ENCODE peak calls at places on chromosomes 13 and 19, in six cellular contexts. One of them, this sample, is unnamed.

GRCh38 chr13:43111887-43112400 is 88.6 kb downstream of the DNAJC15 start:
- DNase-seq in endothelial cell of umbilical vein: peak
- DNase-seq in K562: no peak
- DNase-seq in GM12878: no peak
- DNase-seq in A549: no peak
- DNase-seq in HepG2: no peak
- DNase-seq in this sample: no peak

GRCh38 chr13:36258831-36259230 is 38.8 kb downstream of the CCDC169 start:
- DNase-seq in HepG2: no peak
- DNase-seq in A549: no peak
- DNase-seq in endothelial cell of umbilical vein: no peak
- DNase-seq in GM12878: no peak
- DNase-seq in K562: no peak
- DNase-seq in this sample: no peak

GRCh38 chr19:4717191-4717965 is 6.3 kb downstream of the DPP9 start:
- DNase-seq in GM12878: no peak
- DNase-seq in HepG2: peak
- DNase-seq in endothelial cell of umbilical vein: peak
- DNase-seq in K562: no peak
- DNase-seq in A549: peak
- DNase-seq in this sample: no peak

GRCh38 chr19:5046339-5047039 is 77.6 kb downstream of the KDM4B start:
- DNase-seq in K562: no peak
- DNase-seq in A549: peak
- DNase-seq in endothelial cell of umbilical vein: no peak
- DNase-seq in GM12878: no peak
- DNase-seq in HepG2: peak
- DNase-seq in this sample: peak

GRCh38 chr19:39200066-39200817 is 3.5 kb downstream of the NCCRP1 start:
- DNase-seq in K562: no peak
- DNase-seq in HepG2: no peak
- DNase-seq in endothelial cell of umbilical vein: no peak
- DNase-seq in GM12878: no peak
- DNase-seq in A549: no peak
- DNase-seq in this sample: no peak

GRCh38 chr19:54041969-54042606 is 21.6 kb downstream of the VSTM1 start:
- DNase-seq in GM12878: no peak
- DNase-seq in HepG2: no peak
- DNase-seq in A549: no peak
- DNase-seq in endothelial cell of umbilical vein: no peak
- DNase-seq in K562: peak
- DNase-seq in this sample: no peak

GRCh38 chr19:3733549-3734309 is 25.5 kb downstream of the TJP3 start:
- DNase-seq in GM12878: no peak
- DNase-seq in K562: peak
- DNase-seq in HepG2: no peak
- DNase-seq in A549: no peak
- DNase-seq in endothelial cell of umbilical vein: no peak
- DNase-seq in this sample: peak

GRCh38 chr13:30735025-30735967 is at the start of gene ALOX5AP:
- DNase-seq in K562: no peak
- DNase-seq in endothelial cell of umbilical vein: no peak
- DNase-seq in HepG2: no peak
- DNase-seq in GM12878: peak
- DNase-seq in A549: no peak
- DNase-seq in this sample: peak

GRCh38 chr19:41409288-41409687 is 11.7 kb downstream of the BCKDHA start:
- DNase-seq in A549: peak
- DNase-seq in HepG2: peak
- DNase-seq in endothelial cell of umbilical vein: peak
- DNase-seq in GM12878: no peak
- DNase-seq in K562: peak
- DNase-seq in this sample: peak

GRCh38 chr19:7534531-7534980 is 961 bp upstream of the PNPLA6 start:
- DNase-seq in K562: peak
- DNase-seq in A549: peak
- DNase-seq in endothelial cell of umbilical vein: peak
- DNase-seq in HepG2: peak
- DNase-seq in GM12878: no peak
- DNase-seq in this sample: peak

GRCh38 chr19:45428385-45429231 is 4.9 kb upstream of the ERCC1 start:
- DNase-seq in GM12878: no peak
- DNase-seq in HepG2: no peak
- DNase-seq in endothelial cell of umbilical vein: peak
- DNase-seq in K562: peak
- DNase-seq in A549: no peak
- DNase-seq in this sample: peak

GRCh38 chr13:49086711-49087110 is 111.0 kb downstream of the FNDC3A start:
- DNase-seq in A549: no peak
- DNase-seq in GM12878: no peak
- DNase-seq in HepG2: no peak
- DNase-seq in endothelial cell of umbilical vein: peak
- DNase-seq in K562: no peak
- DNase-seq in this sample: no peak

GRCh38 chr13:110559429-110559943 is 2.0 kb downstream of the RAB20 start:
- DNase-seq in A549: no peak
- DNase-seq in K562: no peak
- DNase-seq in HepG2: no peak
- DNase-seq in GM12878: no peak
- DNase-seq in endothelial cell of umbilical vein: no peak
- DNase-seq in this sample: no peak

GRCh38 chr19:31348416-31349159 is 648 bp downstream of the TSHZ3 start:
- DNase-seq in HepG2: no peak
- DNase-seq in GM12878: no peak
- DNase-seq in endothelial cell of umbilical vein: peak
- DNase-seq in K562: no peak
- DNase-seq in A549: peak
- DNase-seq in this sample: no peak

GRCh38 chr13:48251616-48252081 is 18.6 kb downstream of the ITM2B start:
- DNase-seq in HepG2: no peak
- DNase-seq in K562: no peak
- DNase-seq in GM12878: no peak
- DNase-seq in endothelial cell of umbilical vein: no peak
- DNase-seq in A549: no peak
- DNase-seq in this sample: no peak

GRCh38 chr19:13094771-13095392 is 7.8 kb downstream of the LYL1 start:
- DNase-seq in HepG2: no peak
- DNase-seq in GM12878: no peak
- DNase-seq in A549: no peak
- DNase-seq in endothelial cell of umbilical vein: peak
- DNase-seq in K562: peak
- DNase-seq in this sample: peak

GRCh38 chr19:13096968-13097330 is 5.7 kb downstream of the LYL1 start:
- DNase-seq in K562: no peak
- DNase-seq in A549: no peak
- DNase-seq in endothelial cell of umbilical vein: no peak
- DNase-seq in GM12878: no peak
- DNase-seq in HepG2: no peak
- DNase-seq in this sample: peak

GRCh38 chr19:13095393-13095784 is 7.3 kb downstream of the LYL1 start:
- DNase-seq in HepG2: no peak
- DNase-seq in A549: no peak
- DNase-seq in endothelial cell of umbilical vein: no peak
- DNase-seq in GM12878: no peak
- DNase-seq in K562: no peak
- DNase-seq in this sample: peak

GRCh38 chr19:13097331-13098258 is 5.1 kb downstream of the LYL1 start:
- DNase-seq in HepG2: no peak
- DNase-seq in K562: peak
- DNase-seq in A549: no peak
- DNase-seq in GM12878: no peak
- DNase-seq in endothelial cell of umbilical vein: peak
- DNase-seq in this sample: peak

GRCh38 chr19:13095934-13096890 is 6.4 kb downstream of the LYL1 start:
- DNase-seq in K562: peak
- DNase-seq in GM12878: no peak
- DNase-seq in A549: peak
- DNase-seq in HepG2: peak
- DNase-seq in endothelial cell of umbilical vein: peak
- DNase-seq in this sample: peak
- H3K4me3 ChIP-seq in K562: peak
- H3K4me3 ChIP-seq in GM12878: no peak
- H3K4me3 ChIP-seq in A549: no peak
- H3K4me3 ChIP-seq in HepG2: peak
- H3K4me3 ChIP-seq in endothelial cell of umbilical vein: no peak
- H3K4me3 ChIP-seq in this sample: peak

GRCh38 chr19:13873776-13874515 is 3.0 kb upstream of the NANOS3 start:
- DNase-seq in GM12878: no peak
- DNase-seq in HepG2: no peak
- DNase-seq in K562: no peak
- DNase-seq in A549: no peak
- DNase-seq in endothelial cell of umbilical vein: no peak
- DNase-seq in this sample: no peak

GRCh38 chr19:13869324-13869723 is 7.6 kb upstream of the NANOS3 start:
- DNase-seq in K562: no peak
- DNase-seq in GM12878: no peak
- DNase-seq in endothelial cell of umbilical vein: no peak
- DNase-seq in HepG2: no peak
- DNase-seq in A549: no peak
- DNase-seq in this sample: no peak

GRCh38 chr19:13872339-13872694 is 4.6 kb upstream of the NANOS3 start:
- DNase-seq in endothelial cell of umbilical vein: no peak
- DNase-seq in A549: no peak
- DNase-seq in HepG2: no peak
- DNase-seq in GM12878: no peak
- DNase-seq in K562: no peak
- DNase-seq in this sample: no peak

GRCh38 chr19:13875824-13876223 is 1.1 kb upstream of the NANOS3 start:
- DNase-seq in HepG2: no peak
- DNase-seq in A549: no peak
- DNase-seq in K562: no peak
- DNase-seq in GM12878: no peak
- DNase-seq in endothelial cell of umbilical vein: no peak
- DNase-seq in this sample: no peak

DNA sequence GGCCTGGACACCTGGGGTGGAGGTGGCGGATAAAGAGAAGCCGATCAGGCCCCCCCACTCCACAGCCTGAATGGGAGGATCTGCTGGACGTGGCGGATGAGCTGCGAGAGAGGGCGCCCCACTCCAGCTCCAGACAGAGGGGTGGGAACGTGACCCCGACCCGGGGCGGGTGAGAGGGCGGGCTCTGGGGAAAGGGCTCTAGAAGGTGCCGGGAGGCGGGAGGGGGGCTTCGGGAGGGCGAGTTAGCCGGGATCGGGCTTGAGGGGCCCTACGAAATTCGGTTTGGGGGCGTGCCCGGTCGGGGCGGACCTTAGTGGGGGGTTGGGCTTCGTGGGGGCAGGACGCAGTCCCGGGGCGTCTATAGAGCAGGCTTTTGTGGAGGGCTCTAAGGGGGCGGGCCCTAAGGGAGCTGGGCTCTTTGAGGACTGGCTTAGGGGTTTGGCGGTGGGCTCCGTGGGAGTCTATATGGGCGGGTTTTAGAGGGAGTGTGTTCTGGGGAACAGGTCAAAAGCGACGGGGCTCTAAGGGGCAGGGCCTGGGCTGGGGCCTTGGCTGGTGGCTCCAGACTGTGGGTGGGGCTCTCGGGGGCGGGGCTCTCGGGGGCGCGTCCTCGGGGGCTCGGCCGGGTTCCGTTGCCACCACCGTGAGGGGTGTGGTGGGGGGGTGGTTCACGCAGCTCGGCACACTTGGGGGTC is 4.1 kb upstream of the NANOS3 start:
- DNase-seq in GM12878: no peak
- DNase-seq in HepG2: no peak
- DNase-seq in A549: peak
- DNase-seq in endothelial cell of umbilical vein: peak
- DNase-seq in K562: peak
- DNase-seq in this sample: peak
- TF ChIP-seq MYC in GM12878: no peak
- TF ChIP-seq MYC in HepG2: no peak
- TF ChIP-seq MYC in A549: no peak
- TF ChIP-seq MYC in endothelial cell of umbilical vein: no peak
- TF ChIP-seq MYC in K562: peak
- TF ChIP-seq MYC in this sample: no peak

GRCh38 chr19:50488795-50489194 is 12.1 kb upstream of the GARIN5A start:
- DNase-seq in endothelial cell of umbilical vein: no peak
- DNase-seq in GM12878: no peak
- DNase-seq in HepG2: no peak
- DNase-seq in A549: no peak
- DNase-seq in K562: no peak
- DNase-seq in this sample: no peak

GRCh38 chr19:50492303-50493052 is 15.8 kb upstream of the GARIN5A start:
- DNase-seq in GM12878: no peak
- DNase-seq in A549: peak
- DNase-seq in endothelial cell of umbilical vein: no peak
- DNase-seq in K562: peak
- DNase-seq in HepG2: no peak
- DNase-seq in this sample: peak

GRCh38 chr19:50489461-50490011 is 12.9 kb upstream of the GARIN5A start:
- DNase-seq in HepG2: no peak
- DNase-seq in endothelial cell of umbilical vein: no peak
- DNase-seq in A549: no peak
- DNase-seq in GM12878: no peak
- DNase-seq in K562: no peak
- DNase-seq in this sample: no peak

GRCh38 chr19:50490991-50491472 is 14.4 kb upstream of the GARIN5A start:
- DNase-seq in K562: no peak
- DNase-seq in HepG2: no peak
- DNase-seq in A549: no peak
- DNase-seq in endothelial cell of umbilical vein: no peak
- DNase-seq in GM12878: no peak
- DNase-seq in this sample: no peak

DNA sequence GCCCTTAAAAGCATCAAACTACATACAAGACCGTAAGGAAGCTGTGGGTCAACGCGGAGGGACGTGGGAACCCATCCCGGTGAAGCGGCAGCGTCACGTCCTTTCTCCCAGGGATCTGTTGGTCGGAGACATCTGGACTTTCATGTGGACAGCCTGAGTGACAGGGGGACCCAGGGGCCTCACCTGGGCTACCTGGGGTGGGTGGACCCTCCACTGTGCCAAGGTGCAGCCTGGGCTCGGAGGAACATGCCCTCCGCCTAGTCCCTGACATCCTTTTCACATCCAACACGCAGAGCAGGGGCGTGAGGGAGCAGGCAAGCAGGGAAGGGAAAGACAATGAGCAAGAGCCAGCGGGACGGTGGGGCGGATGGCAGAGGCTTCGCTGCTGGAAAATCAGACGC is 13.8 kb upstream of the GARIN5A start:
- DNase-seq in GM12878: no peak
- DNase-seq in HepG2: no peak
- DNase-seq in A549: no peak
- DNase-seq in endothelial cell of umbilical vein: no peak
- DNase-seq in K562: no peak
- DNase-seq in this sample: no peak
- TF ChIP-seq MAX in GM12878: no peak
- TF ChIP-seq MAX in HepG2: no peak
- TF ChIP-seq MAX in A549: no peak
- TF ChIP-seq MAX in endothelial cell of umbilical vein: no peak
- TF ChIP-seq MAX in K562: no peak
- TF ChIP-seq MAX in this sample: no peak

DNA sequence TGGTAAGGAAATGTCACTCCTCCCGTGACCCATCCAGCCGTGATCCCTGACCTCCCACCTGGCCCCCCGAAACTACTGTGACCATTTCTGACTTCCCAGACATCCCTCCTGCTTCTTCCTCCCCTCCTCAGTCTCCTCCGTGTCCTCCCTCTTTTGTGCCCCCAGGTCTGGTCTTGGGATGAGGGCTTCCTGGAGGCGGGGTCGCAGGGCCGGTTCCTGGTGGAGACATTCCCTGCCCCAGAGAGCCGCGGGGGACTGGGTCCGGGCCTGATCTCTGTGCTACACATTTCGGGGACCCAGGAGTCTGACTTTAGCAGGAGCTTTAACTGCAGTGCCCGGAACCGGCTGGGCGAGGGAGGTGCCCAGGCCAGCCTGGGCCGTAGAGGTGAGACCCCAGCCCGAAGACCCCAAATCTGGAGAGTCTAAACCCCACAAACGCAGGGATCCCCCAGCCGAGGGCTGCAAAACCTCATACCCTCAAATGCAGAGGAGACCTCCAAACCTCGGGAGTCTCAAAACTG is 5.0 kb downstream of the KIRREL2 start:
- DNase-seq in K562: no peak
- DNase-seq in HepG2: no peak
- DNase-seq in A549: no peak
- DNase-seq in GM12878: no peak
- DNase-seq in endothelial cell of umbilical vein: no peak
- DNase-seq in this sample: no peak
- H3K4me3 ChIP-seq in K562: no peak
- H3K4me3 ChIP-seq in HepG2: peak
- H3K4me3 ChIP-seq in A549: no peak
- H3K4me3 ChIP-seq in GM12878: no peak
- H3K4me3 ChIP-seq in endothelial cell of umbilical vein: no peak
- H3K4me3 ChIP-seq in this sample: no peak

This sample was measured in NB4.